ENCODE peak calls at places on chromosomes 6 and 20, in four cellular contexts. K is tibial nerve, H is spleen, P is SK-N-SH. O is an unnamed sample.
A peak's percentile ranks its signal among the peaks of the same experiment; 100 is the strongest.

GRCh38 chr6:122222761-122223160 is 176.7 kb upstream of the HSF2 start:
- DNase-seq in K (no peak), H (no peak), P (no peak), O (no peak)

GRCh38 chr6:40685771-40686170 is 98.6 kb upstream of the LRFN2 start:
- DNase-seq in K (no peak), H (peak; percentile 19), P (no peak), O (no peak)

GRCh38 chr6:44854712-44855111 is 467.2 kb downstream of the CDC5L start:
- DNase-seq in K (no peak), H (no peak), P (no peak), O (no peak)

GRCh38 chr6:152634773-152635172 is 2.4 kb downstream of the SYNE1 start:
- DNase-seq in K (no peak), H (peak; percentile 80), P (no peak), O (no peak)

GRCh38 chr6:106192824-106193223 is 106.7 kb downstream of the PRDM1 start:
- DNase-seq in K (no peak), H (no peak), P (peak; percentile 33), O (no peak)

GRCh38 chr6:11317885-11318771 is 85.7 kb upstream of the NEDD9 start:
- DNase-seq in K (peak; percentile 40), H (no peak), P (no peak), O (peak; percentile 85)

GRCh38 chr6:4133941-4134838 is 1.2 kb downstream of the ECI2 start:
- DNase-seq in K (peak; percentile 25), H (peak; percentile 78), P (peak; percentile 11), O (no peak)

GRCh38 chr6:109816452-109817374 is 125.6 kb downstream of the FIG4 start:
- DNase-seq in K (no peak), H (no peak), P (no peak), O (no peak)

GRCh38 chr20:7851031-7851490 is 89.2 kb downstream of the HAO1 start:
- DNase-seq in K (no peak), H (no peak), P (no peak), O (no peak)

GRCh38 chr6:108164537-108164814 is 1.3 kb upstream of the NR2E1 start:
- DNase-seq in K (no peak), H (no peak), P (no peak), O (no peak)

GRCh38 chr6:1388927-1389790 is at the start of gene FOXF2:
- DNase-seq in K (no peak), H (no peak), P (no peak), O (peak; percentile 92)

GRCh38 chr6:8589941-8590676 is 154.8 kb upstream of the SLC35B3 start:
- DNase-seq in K (no peak), H (no peak), P (peak; percentile 4), O (no peak)

GRCh38 chr20:24411003-24411402 is 58.4 kb upstream of the SYNDIG1 start:
- DNase-seq in K (no peak), H (no peak), P (no peak), O (no peak)

GRCh38 chr6:158131926-158132325 is 36.1 kb downstream of the SERAC1 start:
- DNase-seq in K (no peak), H (no peak), P (peak; percentile 62), O (no peak)

GRCh38 chr6:83199173-83199864 is 6.2 kb downstream of the RWDD2A start:
- DNase-seq in K (no peak), H (no peak), P (no peak), O (no peak)

GRCh38 chr6:170368544-170368943 is 62.0 kb downstream of the FAM120B start:
- DNase-seq in K (no peak), H (no peak), P (no peak), O (peak; percentile 64)

GRCh38 chr6:170369439-170369838 is 62.9 kb downstream of the FAM120B start:
- DNase-seq in K (no peak), H (no peak), P (no peak), O (no peak)

GRCh38 chr6:170365581-170365980 is 59.0 kb downstream of the FAM120B start:
- DNase-seq in K (no peak), H (no peak), P (peak; percentile 33), O (no peak)

GRCh38 chr6:170367241-170367640 is 60.7 kb downstream of the FAM120B start:
- DNase-seq in K (no peak), H (no peak), P (peak; percentile 69), O (no peak)

DNA sequence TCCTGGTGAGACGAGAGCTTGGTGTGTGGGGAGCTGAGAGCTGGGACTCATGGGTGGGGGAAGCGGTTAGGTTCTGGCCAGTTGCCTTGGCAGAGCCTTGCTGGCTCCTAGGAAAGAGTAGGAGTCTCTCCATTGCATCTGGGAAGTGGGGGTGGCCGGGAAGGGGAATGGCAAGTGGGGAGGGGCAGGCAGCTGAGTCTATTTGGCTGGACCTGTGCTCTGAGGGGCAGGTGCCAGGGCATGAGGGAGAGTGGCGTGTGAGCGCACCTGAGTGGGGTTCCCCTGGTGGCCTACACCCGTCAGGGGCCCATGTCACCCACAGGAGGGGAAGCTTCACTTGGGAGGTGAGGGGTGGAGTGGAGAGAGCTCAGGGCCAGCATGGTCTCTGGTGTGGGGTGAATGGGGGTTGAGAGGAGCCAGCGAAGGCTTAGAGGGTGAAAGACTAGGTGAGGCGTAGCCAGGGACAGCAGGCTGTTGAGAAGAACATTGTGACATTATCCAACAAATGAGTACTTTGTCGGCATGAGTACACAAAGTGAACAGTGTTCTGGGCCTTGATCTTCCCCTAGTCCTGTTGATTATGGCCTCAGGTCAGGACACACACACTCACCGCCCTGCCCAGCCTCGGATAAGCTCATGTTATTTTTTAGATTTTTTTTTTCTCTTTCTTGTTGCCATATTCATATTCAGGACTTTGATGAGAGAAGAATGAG is 59.8 kb downstream of the FAM120B start:
- DNase-seq in K (peak; percentile 39), H (no peak), P (peak; percentile 37), O (no peak)
- H3K27ac ChIP-seq in K (peak overlapping the region; percentile 13), H (no peak overlapping the region), P (no peak overlapping the region), O (no peak overlapping the region)

GRCh38 chr6:77466055-77467028 is 3.1 kb upstream of the HTR1B start:
- DNase-seq in K (peak; percentile 37), H (no peak), P (peak; percentile 54), O (no peak)
- H3K4me3 ChIP-seq in K (peak overlapping the region; percentile 33), H (peak overlapping the region; percentile 45), P (peak overlapping the region; percentile 66), O (no peak overlapping the region)

DNA sequence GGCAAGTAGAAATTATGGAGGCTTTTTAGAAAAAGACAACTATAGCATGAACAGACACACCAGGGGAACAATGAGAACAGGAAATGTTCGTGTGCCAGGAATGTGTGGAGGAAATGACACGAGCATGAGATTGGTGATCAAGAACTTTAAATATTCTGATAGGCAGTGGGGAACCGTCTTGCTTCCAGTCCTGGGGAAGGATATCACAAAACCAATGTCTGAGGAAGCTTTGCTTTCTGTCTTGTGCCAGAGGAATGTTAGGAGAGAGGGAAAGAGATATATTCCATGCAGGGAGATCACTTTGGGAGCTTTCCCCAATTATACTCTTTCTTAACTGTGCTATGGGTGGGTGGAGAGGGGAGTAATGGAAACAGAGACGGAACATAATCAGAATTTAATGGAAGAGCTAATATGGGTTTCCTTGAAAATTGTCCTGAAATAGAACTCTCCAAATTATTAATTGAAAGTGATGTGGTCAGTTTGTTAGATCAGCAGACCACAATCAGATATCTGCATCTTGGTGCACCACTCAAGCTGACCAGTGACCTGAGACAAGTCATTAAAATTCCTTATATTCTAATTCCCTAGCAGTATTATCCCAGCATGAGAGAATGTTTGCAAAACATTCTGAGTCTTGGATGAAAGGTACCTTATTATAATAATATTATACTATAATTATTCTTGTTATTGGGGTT is 178.2 kb downstream of the SOX4 start:
- DNase-seq in K (no peak), H (no peak), P (no peak), O (no peak)
- H3K27ac ChIP-seq in K (no peak overlapping the region), H (no peak overlapping the region), P (peak overlapping the region; percentile 48), O (no peak overlapping the region)

GRCh38 chr20:9515211-9515580 is 806 bp downstream of the LAMP5 start:
- DNase-seq in K (no peak), H (no peak), P (peak; percentile 54), O (no peak)

GRCh38 chr20:9517297-9518134 is 3.1 kb downstream of the LAMP5 start:
- DNase-seq in K (no peak), H (no peak), P (no peak), O (no peak)

GRCh38 chr20:9514461-9515210 is at the start of gene LAMP5:
- DNase-seq in K (no peak), H (no peak), P (peak; percentile 82), O (no peak)

GRCh38 chr20:9515761-9516657 is 1.6 kb downstream of the LAMP5 start:
- DNase-seq in K (no peak), H (no peak), P (peak; percentile 76), O (no peak)

DNA sequence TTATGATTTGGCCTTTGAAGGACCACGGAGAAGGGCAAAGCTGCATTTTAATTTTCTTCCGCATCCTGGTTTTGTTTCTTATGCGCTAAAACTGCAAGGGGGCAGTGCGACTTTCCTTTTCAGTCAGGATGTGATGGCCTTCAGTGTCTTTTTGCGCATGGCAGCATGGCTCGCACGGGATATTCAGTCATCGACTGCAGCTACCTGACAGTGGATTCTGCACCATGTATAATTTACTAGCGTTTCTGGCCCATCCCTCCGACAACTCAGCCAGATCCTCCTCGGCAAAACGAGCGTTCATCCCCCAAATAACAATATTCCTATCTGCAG is 2.2 kb downstream of the LAMP5 start:
- DNase-seq in K (no peak), H (no peak), P (no peak), O (no peak)
- H3K4me3 ChIP-seq in K (no peak overlapping the region), H (no peak overlapping the region), P (no peak overlapping the region), O (no peak overlapping the region)

GRCh38 chr6:52506502-52506875 is 70.4 kb downstream of the TRAM2 start:
- DNase-seq in K (no peak), H (no peak), P (no peak), O (no peak)
- H3K27ac ChIP-seq in K (no peak overlapping the region), H (no peak overlapping the region), P (no peak overlapping the region), O (no peak overlapping the region)

DNA sequence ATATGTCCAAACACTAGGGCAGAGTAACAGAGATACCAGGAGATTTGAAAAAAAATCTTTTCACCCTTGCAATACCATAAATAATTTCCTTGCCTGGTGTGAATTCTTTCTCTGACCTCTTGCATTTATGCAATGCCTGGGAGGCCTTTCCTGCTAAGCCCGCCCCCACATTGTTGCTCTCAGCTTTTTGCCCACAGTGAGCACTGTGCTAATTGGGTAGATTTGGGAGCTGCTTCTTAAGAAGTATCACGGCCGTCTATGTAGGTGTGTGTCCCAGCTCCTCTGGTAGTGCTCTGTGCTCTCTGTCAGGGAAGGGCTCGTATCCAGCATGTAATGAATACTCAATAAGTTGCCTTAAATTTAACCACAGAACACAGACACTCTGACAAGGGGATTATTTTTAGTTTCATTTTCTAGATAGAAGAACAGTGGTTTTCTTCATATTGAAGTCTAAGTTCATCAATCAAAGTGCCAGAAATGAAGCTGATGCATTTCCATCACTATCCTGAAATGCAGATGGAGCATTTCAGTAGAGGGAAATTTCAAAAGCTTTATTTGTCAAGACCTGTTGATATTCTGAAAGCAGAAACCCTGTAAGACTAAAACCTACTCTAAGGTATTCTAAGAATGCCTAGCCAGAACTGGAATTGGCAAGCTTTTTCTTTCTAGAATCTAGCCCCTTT is 54.5 kb upstream of the CEP85L start:
- DNase-seq in K (no peak), H (no peak), P (no peak), O (no peak)
- H3K4me3 ChIP-seq in K (no peak overlapping the region), H (no peak overlapping the region), P (peak overlapping the region; percentile 10), O (peak overlapping the region; percentile 13)

DNA sequence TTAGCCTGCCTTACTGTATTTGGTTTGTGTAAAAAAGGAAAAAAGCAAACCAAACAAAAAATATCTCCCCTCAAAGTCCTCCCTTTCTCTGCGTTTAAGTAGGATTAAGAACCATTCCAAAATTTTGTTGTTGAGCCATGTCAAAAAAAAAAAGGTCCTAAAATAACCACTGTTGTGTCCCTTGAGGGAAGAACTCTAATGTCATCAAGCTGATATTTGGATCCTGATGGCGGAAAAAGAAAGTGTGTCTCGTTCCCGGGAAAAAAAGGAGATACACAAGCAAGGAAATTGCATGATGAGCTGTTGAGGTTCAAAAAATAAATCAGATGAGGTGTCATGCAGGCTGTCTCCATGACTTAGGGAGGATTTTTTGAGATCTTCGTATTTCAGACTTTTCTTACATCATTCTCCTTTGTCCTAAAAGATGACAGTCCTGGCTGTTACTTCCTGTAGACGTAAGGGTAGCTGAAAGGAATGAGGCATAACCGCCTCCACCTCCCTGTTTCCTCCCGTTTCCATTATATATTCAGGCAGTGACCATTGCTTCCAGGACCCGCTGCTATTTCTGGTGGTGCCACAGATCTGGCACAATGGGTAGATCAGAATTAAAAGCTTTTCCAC is 117.4 kb upstream of the TNFAIP3 start:
- DNase-seq in K (no peak), H (no peak), P (no peak), O (no peak)
- H3K27ac ChIP-seq in K (no peak overlapping the region), H (no peak overlapping the region), P (no peak overlapping the region), O (no peak overlapping the region)

O was measured in SJSA1.